ENCODE peak calls at places on chromosomes 13 and 19, in ten cellular contexts. T is neural progenitor cell; S is fibroblast of lung; N is cardiac muscle cell; D is HFFc6; W is endothelial cell; H is activated CD8-positive, alpha-beta T cell treated with anti-CD3 and anti-CD28 coated beads for 36 hours; U is fibroblast of pulmonary artery; A is omental fat pad; G is A549. X is an unnamed sample.

GRCh38 chr19:46815833-46816627 is 27.6 kb upstream of the SLC1A5 start:
- DNase-seq in T (no peak), S (no peak), N (no peak), D (no peak), W (no peak), H (no peak), U (no peak), A (no peak), G (no peak), X (no peak)

GRCh38 chr13:97276862-97277269 is 54.7 kb downstream of the MBNL2 start:
- DNase-seq in T (no peak), S (peak), N (no peak), D (peak), W (no peak), H (no peak), U (no peak), A (no peak), G (no peak), X (no peak)

GRCh38 chr13:45396548-45397095 is 21.6 kb downstream of the SLC25A30 start:
- DNase-seq in T (no peak), S (no peak), N (peak), D (no peak), W (no peak), H (no peak), U (peak), A (no peak), G (no peak), X (no peak)

GRCh38 chr13:57409656-57410055 is 221.9 kb upstream of the PCDH17 start:
- DNase-seq in T (peak), S (no peak), N (no peak), D (no peak), W (no peak), H (no peak), U (no peak), A (no peak), G (no peak), X (no peak)

GRCh38 chr13:41652735-41653361 is 195.5 kb downstream of the RGCC start:
- DNase-seq in T (peak), S (peak), N (peak), D (peak), W (peak), H (peak), U (peak), A (no peak), G (peak), X (peak)

GRCh38 chr19:47352095-47352494 is 3.0 kb downstream of the DHX34 start:
- DNase-seq in T (no peak), S (no peak), N (no peak), D (no peak), W (no peak), H (no peak), U (no peak), A (no peak), G (peak), X (no peak)

GRCh38 chr13:44713793-44714469 is 137.8 kb upstream of the TSC22D1 start:
- DNase-seq in T (no peak), S (peak), N (peak), D (peak), W (no peak), H (no peak), U (peak), A (no peak), G (peak), X (no peak)

GRCh38 chr13:98842858-98843481 is 90.5 kb upstream of the SLC15A1 start:
- DNase-seq in T (peak), S (peak), N (peak), D (peak), W (peak), H (peak), U (peak), A (no peak), G (peak), X (peak)

GRCh38 chr13:113655358-113656014 is 2.5 kb downstream of the ATP4B start:
- DNase-seq in T (no peak), S (no peak), N (no peak), D (no peak), W (no peak), H (no peak), U (no peak), A (no peak), G (no peak), X (no peak)

GRCh38 chr19:52226652-52227051 is 36.8 kb downstream of the PPP2R1A start:
- DNase-seq in T (no peak), S (no peak), N (no peak), D (no peak), W (no peak), H (peak), U (no peak), A (no peak), G (no peak), X (no peak)

GRCh38 chr13:29707876-29708543 is 112.5 kb upstream of the SLC7A1 start:
- DNase-seq in T (peak), S (peak), N (peak), D (peak), W (peak), H (peak), U (peak), A (no peak), G (peak), X (peak)

GRCh38 chr19:29478578-29479565 is 46.9 kb upstream of the VSTM2B start:
- DNase-seq in T (peak), S (no peak), N (no peak), D (no peak), W (peak), H (peak), U (no peak), A (no peak), G (peak), X (no peak)

GRCh38 chr19:52734340-52734892 is 428 bp downstream of the ZNF611 start:
- DNase-seq in T (peak), S (peak), N (peak), D (no peak), W (peak), H (no peak), U (peak), A (no peak), G (no peak), X (peak)

GRCh38 chr19:16197188-16197621 is 506 bp upstream of the AP1M1 start:
- DNase-seq in T (no peak), S (peak), N (peak), D (peak), W (no peak), H (no peak), U (peak), A (no peak), G (no peak), X (no peak)

GRCh38 chr13:29452773-29453574 is 142.5 kb downstream of the SLC7A1 start:
- DNase-seq in T (no peak), S (no peak), N (no peak), D (no peak), W (no peak), H (no peak), U (no peak), A (no peak), G (no peak), X (no peak)

GRCh38 chr13:97439196-97439595 is 5.2 kb downstream of the RAP2A start:
- DNase-seq in T (no peak), S (no peak), N (peak), D (no peak), W (no peak), H (no peak), U (peak), A (no peak), G (no peak), X (no peak)

GRCh38 chr13:111908391-111908790 is 158.6 kb upstream of the SOX1 start:
- DNase-seq in T (no peak), S (no peak), N (no peak), D (no peak), W (no peak), H (no peak), U (no peak), A (no peak), G (no peak), X (no peak)

GRCh38 chr19:52786078-52786463 is 520 bp downstream of the ZNF600 start:
- DNase-seq in T (peak), S (no peak), N (no peak), D (no peak), W (no peak), H (peak), U (no peak), A (no peak), G (no peak), X (peak)

GRCh38 chr19:18718015-18718526 is 34.6 kb downstream of the CRTC1 start:
- DNase-seq in T (no peak), S (no peak), N (no peak), D (no peak), W (no peak), H (no peak), U (no peak), A (no peak), G (no peak), X (no peak)

GRCh38 chr13:44063881-44064280 is 184.2 kb downstream of the LACC1 start:
- DNase-seq in T (no peak), S (no peak), N (no peak), D (peak), W (no peak), H (no peak), U (no peak), A (no peak), G (no peak), X (no peak)

GRCh38 chr13:31046711-31047279 is 114.3 kb downstream of the TEX26 start:
- DNase-seq in T (peak), S (peak), N (peak), D (no peak), W (no peak), H (no peak), U (peak), A (no peak), G (no peak), X (no peak)

GRCh38 chr19:16594131-16594586 is 21.9 kb upstream of the SLC35E1 start:
- DNase-seq in T (no peak), S (no peak), N (no peak), D (no peak), W (no peak), H (peak), U (no peak), A (no peak), G (no peak), X (peak)

GRCh38 chr13:23730251-23730650 is 158.9 kb downstream of the MIPEP start:
- DNase-seq in T (no peak), S (no peak), N (no peak), D (no peak), W (no peak), H (no peak), U (no peak), A (no peak), G (no peak), X (no peak)

GRCh38 chr19:32921624-32922023 is 50.1 kb downstream of the CEP89 start:
- DNase-seq in T (no peak), S (no peak), N (no peak), D (no peak), W (no peak), H (no peak), U (no peak), A (no peak), G (no peak), X (no peak)

GRCh38 chr13:52862358-52863206 is 14.1 kb upstream of the PCDH8 start:
- DNase-seq in T (peak), S (no peak), N (peak), D (no peak), W (peak), H (peak), U (peak), A (no peak), G (peak), X (no peak)

GRCh38 chr13:44764334-44764733 is 188.2 kb upstream of the TSC22D1 start:
- DNase-seq in T (peak), S (peak), N (peak), D (no peak), W (no peak), H (no peak), U (no peak), A (no peak), G (no peak), X (no peak)

GRCh38 chr13:24159921-24160324 is 597 bp upstream of the SPATA13 start:
- DNase-seq in T (peak), S (peak), N (no peak), D (no peak), W (peak), H (no peak), U (no peak), A (no peak), G (peak), X (no peak)

GRCh38 chr19:49533551-49534488 is 6.0 kb downstream of the RCN3 start:
- DNase-seq in T (peak), S (peak), N (peak), D (no peak), W (peak), H (peak), U (peak), A (peak), G (peak), X (peak)

DNA sequence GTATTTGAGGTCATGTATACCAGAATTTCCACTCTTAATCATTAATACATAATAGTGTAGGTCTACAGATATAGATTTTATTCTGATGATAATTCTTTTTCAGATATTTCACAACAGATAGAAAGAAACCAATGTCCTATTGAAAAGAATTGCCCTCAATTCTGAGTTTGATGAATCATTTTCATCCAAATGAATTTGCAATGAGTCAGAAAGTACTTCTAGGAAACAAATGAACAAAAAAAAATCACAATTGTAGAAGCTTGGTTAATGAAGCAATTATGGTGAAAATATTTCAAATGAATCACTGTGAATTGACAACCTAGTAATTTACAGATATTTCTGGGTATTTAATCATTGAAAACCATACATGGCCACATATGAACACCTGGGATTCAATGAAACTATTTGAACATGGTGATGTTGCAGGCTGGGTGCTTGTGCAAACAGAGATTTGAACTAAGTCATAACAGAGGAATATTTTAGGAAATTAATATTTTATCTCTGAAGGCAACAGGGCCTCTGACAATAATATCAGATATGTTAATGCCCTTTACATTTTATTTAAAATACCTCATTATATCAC is 360.9 kb downstream of the SLITRK5 start:
- DNase-seq in T (no peak), S (peak), N (peak), D (no peak), W (no peak), H (no peak), U (peak), A (no peak), G (no peak), X (no peak)
- TF ChIP-seq CTCF in T (no peak), S (no peak), N (no peak), D (no peak), W (no peak), H (no peak), U (no peak), A (no peak), G (no peak), X (no peak)

GRCh38 chr13:26117620-26118019 is 65.8 kb upstream of the SHISA2 start:
- DNase-seq in T (no peak), S (no peak), N (no peak), D (no peak), W (no peak), H (no peak), U (no peak), A (no peak), G (no peak), X (no peak)

GRCh38 chr13:26111797-26112196 is 60.0 kb upstream of the SHISA2 start:
- DNase-seq in T (no peak), S (no peak), N (no peak), D (no peak), W (no peak), H (no peak), U (no peak), A (no peak), G (no peak), X (no peak)

DNA sequence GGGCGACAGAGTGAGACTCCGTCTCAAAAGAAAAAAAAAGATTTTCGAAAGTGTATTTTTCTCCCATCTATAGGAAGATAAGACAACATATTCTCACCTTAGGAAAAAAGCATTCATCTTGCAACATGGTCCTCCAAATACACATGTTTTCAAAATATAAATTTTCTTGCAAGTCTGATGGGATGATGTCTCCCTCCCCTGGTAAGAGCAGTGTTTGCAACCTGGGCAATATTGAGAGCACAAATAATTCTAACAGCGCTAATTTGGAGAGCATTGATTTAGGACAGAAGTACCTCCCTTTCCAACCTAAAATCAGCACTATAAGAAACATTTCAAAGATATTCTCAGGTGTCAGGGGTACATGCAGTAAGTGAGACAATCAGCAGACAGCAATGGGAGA is 61.0 kb upstream of the SHISA2 start:
- DNase-seq in T (peak), S (no peak), N (peak), D (no peak), W (no peak), H (no peak), U (no peak), A (no peak), G (peak), X (no peak)
- TF ChIP-seq CTCF in T (peak), S (peak), N (peak), D (peak), W (no peak), H (no peak), U (peak), A (no peak), G (no peak), X (no peak)

GRCh38 chr19:6416658-6417405 is 7.8 kb downstream of the KHSRP start:
- DNase-seq in T (no peak), S (no peak), N (no peak), D (no peak), W (no peak), H (no peak), U (no peak), A (no peak), G (no peak), X (peak)

GRCh38 chr19:6414033-6414643 is 10.5 kb downstream of the KHSRP start:
- DNase-seq in T (peak), S (no peak), N (no peak), D (no peak), W (no peak), H (no peak), U (no peak), A (no peak), G (no peak), X (peak)

GRCh38 chr19:6413291-6413690 is 11.3 kb downstream of the KHSRP start:
- DNase-seq in T (no peak), S (no peak), N (no peak), D (no peak), W (no peak), H (no peak), U (no peak), A (no peak), G (no peak), X (peak)

GRCh38 chr19:6415592-6416190 is 8.9 kb downstream of the KHSRP start:
- DNase-seq in T (no peak), S (no peak), N (no peak), D (no peak), W (no peak), H (no peak), U (no peak), A (no peak), G (no peak), X (peak)

GRCh38 chr19:6414793-6415591 is 9.6 kb downstream of the KHSRP start:
- DNase-seq in T (no peak), S (no peak), N (no peak), D (no peak), W (no peak), H (no peak), U (no peak), A (no peak), G (no peak), X (peak)
- TF ChIP-seq CTCF in T (no peak), S (no peak), N (no peak), D (no peak), W (no peak), H (no peak), U (no peak), A (no peak), G (no peak), X (no peak)

GRCh38 chr13:106533101-106533939 is 2.1 kb downstream of the EFNB2 start:
- DNase-seq in T (peak), S (peak), N (peak), D (peak), W (peak), H (peak), U (peak), A (peak), G (peak), X (peak)
- TF ChIP-seq CTCF in T (peak), S (peak), N (peak), D (peak), W (no peak), H (no peak), U (peak), A (no peak), G (peak), X (peak)

GRCh38 chr19:35249146-35249847 is 495 bp downstream of the LSR start:
- DNase-seq in T (peak), S (no peak), N (no peak), D (no peak), W (no peak), H (no peak), U (no peak), A (no peak), G (no peak), X (peak)

GRCh38 chr19:35246466-35247096 is 2.2 kb upstream of the LSR start:
- DNase-seq in T (no peak), S (no peak), N (no peak), D (no peak), W (no peak), H (no peak), U (no peak), A (no peak), G (no peak), X (no peak)

GRCh38 chr19:35249848-35250711 is 1.3 kb downstream of the LSR start:
- DNase-seq in T (no peak), S (no peak), N (no peak), D (no peak), W (no peak), H (no peak), U (no peak), A (no peak), G (no peak), X (no peak)

GRCh38 chr19:35248310-35249145 is at the start of gene LSR:
- DNase-seq in T (peak), S (no peak), N (no peak), D (no peak), W (peak), H (peak), U (no peak), A (no peak), G (peak), X (peak)

GRCh38 chr19:35247526-35248309 is 1.1 kb upstream of the LSR start:
- DNase-seq in T (peak), S (no peak), N (no peak), D (no peak), W (peak), H (peak), U (no peak), A (no peak), G (peak), X (peak)
- TF ChIP-seq CTCF in T (peak), S (no peak), N (peak), D (no peak), W (no peak), H (peak), U (no peak), A (no peak), G (peak), X (peak)

DNA sequence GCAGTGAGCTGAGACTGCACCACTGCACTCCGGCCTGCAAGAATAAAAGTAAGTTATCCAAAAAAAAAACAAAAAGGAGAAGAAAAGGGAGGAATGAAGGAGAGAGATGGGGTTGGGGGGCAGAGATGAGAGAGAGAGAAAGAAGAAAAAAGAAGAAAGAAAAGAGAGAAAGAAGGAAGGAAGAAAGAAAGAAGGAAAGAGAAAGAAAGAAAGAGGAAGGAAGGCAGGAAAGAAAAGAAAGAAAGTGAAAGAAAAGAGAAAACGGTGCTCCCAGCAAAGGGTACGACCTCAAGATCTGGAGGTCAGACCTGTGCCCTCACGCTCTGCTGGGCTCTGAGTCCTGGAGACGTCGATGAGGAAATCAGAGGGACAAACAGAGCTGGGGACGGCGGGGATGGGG is 3.7 kb downstream of the A1BG start:
- DNase-seq in T (no peak), S (no peak), N (no peak), D (no peak), W (no peak), H (no peak), U (no peak), A (no peak), G (no peak), X (no peak)
- TF ChIP-seq CTCF in T (no peak), S (no peak), N (no peak), D (no peak), W (no peak), H (no peak), U (no peak), A (no peak), G (no peak), X (no peak)

GRCh38 chr19:57682226-57682766 is 519 bp downstream of the ZNF551 start:
- DNase-seq in T (no peak), S (no peak), N (no peak), D (no peak), W (no peak), H (no peak), U (no peak), A (no peak), G (no peak), X (no peak)
- TF ChIP-seq CTCF in T (no peak), S (no peak), N (no peak), D (no peak), W (no peak), H (no peak), U (no peak), A (no peak), G (no peak), X (no peak)